ENCODE peak calls at places on chromosomes 12 and 14, in nine cellular contexts. V is nephron progenitor cell, Q is heart left ventricle, W is tibial artery, P is ascending aorta, M is pancreas, Y is mammary epithelial cell, J is fibroblast of pulmonary artery, Z is fibroblast of mammary gland. N is an unnamed sample.
A peak's percentile ranks its signal among the peaks of the same experiment; 100 is the strongest.

GRCh38 chr12:109458086-109458485 is 19.0 kb downstream of the KCTD10 start:
- DNase-seq in V (no peak), W (no peak), Y (no peak), J (peak; percentile 74), Q (no peak), M (no peak), P (no peak), Z (peak; percentile 70), N (no peak)

GRCh38 chr14:68408680-68409079 is 384.2 kb downstream of the ZFP36L1 start:
- DNase-seq in Y (no peak), M (no peak), Z (peak; percentile 79), P (no peak), J (peak; percentile 41), V (no peak), Q (no peak), W (no peak), N (no peak)

GRCh38 chr14:55583942-55584468 is 4.0 kb downstream of the KTN1 start:
- DNase-seq in Z (no peak), J (no peak), W (no peak), Q (no peak), Y (no peak), M (no peak), V (no peak), P (no peak), N (no peak)

GRCh38 chr12:84551373-84551772 is 361.2 kb downstream of the SLC6A15 start:
- DNase-seq in Y (no peak), W (no peak), Z (no peak), J (no peak), V (no peak), M (no peak), Q (no peak), P (no peak), N (no peak)

GRCh38 chr14:31505411-31505810 is 17.6 kb upstream of the GPR33 start:
- DNase-seq in V (no peak), M (no peak), W (no peak), Z (peak; percentile 30), Y (no peak), J (peak; percentile 74), Q (no peak), P (no peak), N (no peak)

GRCh38 chr12:64876388-64877071 is 52.1 kb downstream of the TBC1D30 start:
- DNase-seq in V (no peak), Y (no peak), P (no peak), M (no peak), W (no peak), Z (no peak), J (no peak), Q (no peak), N (no peak)

GRCh38 chr12:76264617-76265016 is 83.6 kb downstream of the BBS10 start:
- DNase-seq in Z (peak; percentile 43), M (no peak), Q (no peak), J (peak; percentile 62), P (no peak), W (no peak), V (no peak), Y (peak; percentile 45), N (no peak)

GRCh38 chr14:95482967-95483842 is 33.2 kb downstream of the SYNE3 start:
- DNase-seq in P (peak; percentile 64), J (peak; percentile 91), V (no peak), Z (peak; percentile 98), Y (peak; percentile 80), W (peak; percentile 87), M (peak; percentile 47), Q (peak; percentile 79), N (no peak)

GRCh38 chr12:8867009-8867408 is 44.6 kb downstream of the A2ML1 start:
- DNase-seq in V (no peak), P (no peak), W (no peak), M (no peak), Z (no peak), Q (no peak), J (no peak), Y (no peak), N (no peak)

GRCh38 chr12:68400231-68400829 is 68.2 kb upstream of the MDM1 start:
- DNase-seq in J (no peak), P (no peak), W (no peak), Z (no peak), Q (no peak), V (no peak), M (no peak), Y (no peak), N (no peak)

GRCh38 chr14:57390806-57391562 is 598 bp downstream of the NAA30 start:
- DNase-seq in V (peak; percentile 53), Z (no peak), W (peak; percentile 36), J (no peak), M (peak; percentile 50), Q (peak; percentile 42), P (peak; percentile 9), Y (peak; percentile 49), N (peak; percentile 13)

GRCh38 chr12:51413791-51414190 is 10.8 kb upstream of the SLC4A8 start:
- DNase-seq in Z (no peak), Q (no peak), V (no peak), W (no peak), J (no peak), P (no peak), M (no peak), Y (no peak), N (no peak)

GRCh38 chr12:3492868-3493224 is 1.8 kb downstream of the PRMT8 start:
- DNase-seq in Y (no peak), J (no peak), V (no peak), Q (no peak), P (no peak), M (no peak), Z (no peak), W (no peak), N (no peak)

GRCh38 chr12:3491938-3492867 is 1.2 kb downstream of the PRMT8 start:
- DNase-seq in M (peak; percentile 75), Z (peak; percentile 29), J (peak; percentile 61), P (no peak), Y (peak; percentile 66), V (peak; percentile 95), W (no peak), Q (peak; percentile 65), N (peak; percentile 3)

GRCh38 chr12:3493225-3494049 is 2.4 kb downstream of the PRMT8 start:
- DNase-seq in Q (peak; percentile 77), Z (no peak), P (no peak), Y (no peak), W (no peak), M (no peak), J (no peak), V (peak; percentile 59), N (no peak)

GRCh38 chr12:3496964-3497363 is 6.0 kb downstream of the PRMT8 start:
- DNase-seq in P (no peak), W (no peak), Q (no peak), J (no peak), Z (no peak), M (peak; percentile 37), Y (peak; percentile 43), V (no peak), N (no peak)
- TF ChIP-seq CTCF in P (no peak), W (no peak), Q (no peak), J (no peak), Z (no peak), M (peak; percentile 23), Y (peak; percentile 49), V (no peak), N (no peak)

DNA sequence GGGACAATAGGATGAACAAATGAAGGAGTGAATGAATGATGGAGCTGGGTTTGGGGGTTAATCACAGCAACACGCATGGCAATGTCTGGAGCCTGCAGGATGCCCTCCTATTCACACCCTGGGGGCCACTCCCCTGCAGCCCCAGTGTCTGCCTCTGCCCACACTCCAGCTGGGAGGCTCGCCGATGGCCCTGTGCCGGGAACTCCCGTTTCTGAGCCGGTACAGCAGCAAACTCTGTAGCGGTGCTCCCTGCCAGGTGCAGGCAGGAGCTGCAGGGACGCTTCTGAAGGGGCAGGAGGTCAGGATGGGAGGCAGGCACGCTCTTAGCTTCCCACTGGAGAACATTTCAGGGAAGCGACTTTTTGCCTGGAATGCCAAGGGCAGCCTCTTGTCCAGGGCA is 55.4 kb upstream of the NCOR2 start:
- DNase-seq in V (no peak), M (no peak), J (no peak), W (no peak), Z (no peak), Q (no peak), P (no peak), Y (no peak), N (no peak)
- TF ChIP-seq CTCF in V (no peak), M (no peak), J (no peak), W (no peak), Z (no peak), Q (no peak), P (no peak), Y (no peak), N (no peak)

DNA sequence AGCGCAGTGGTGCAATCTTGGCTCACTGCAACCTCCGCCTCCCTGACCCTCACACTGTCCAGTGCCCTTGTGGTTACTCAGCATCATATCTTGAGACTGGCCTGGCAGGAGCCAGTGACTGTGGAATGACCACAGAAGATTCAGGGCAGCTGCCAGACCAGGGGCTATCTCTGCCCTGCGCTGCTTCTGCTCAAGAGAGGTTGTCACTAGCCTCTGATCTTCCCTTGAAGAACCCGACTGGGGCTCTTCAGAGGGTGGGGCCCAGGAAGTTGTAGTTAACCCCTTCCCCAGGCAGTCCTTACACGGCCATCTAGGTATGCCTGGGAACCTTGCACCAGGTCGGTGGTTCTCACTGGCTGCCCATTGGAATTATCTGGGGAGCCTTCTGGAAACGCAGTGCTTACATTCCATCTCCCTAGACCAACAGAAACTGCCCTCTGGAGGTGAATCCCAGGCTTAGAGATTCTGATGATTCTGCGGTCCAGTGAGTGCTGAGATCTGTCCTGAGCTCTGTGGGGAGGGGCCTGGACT is 41.4 kb downstream of the PLEKHG3 start:
- DNase-seq in Z (no peak), Y (no peak), M (no peak), Q (no peak), W (peak; percentile 49), P (no peak), V (no peak), J (peak; percentile 17), N (no peak)
- TF ChIP-seq CTCF in Z (no peak), Y (peak; percentile 39), M (no peak), Q (no peak), W (no peak), P (peak; percentile 26), V (no peak), J (no peak), N (no peak)

GRCh38 chr12:108157856-108158255 is 28.8 kb downstream of the WSCD2 start:
- DNase-seq in Y (no peak), W (no peak), M (no peak), V (no peak), J (no peak), Z (no peak), Q (no peak), P (no peak), N (no peak)
- TF ChIP-seq CTCF in Y (no peak), W (no peak), M (no peak), V (no peak), J (no peak), Z (no peak), Q (no peak), P (no peak), N (no peak)

DNA sequence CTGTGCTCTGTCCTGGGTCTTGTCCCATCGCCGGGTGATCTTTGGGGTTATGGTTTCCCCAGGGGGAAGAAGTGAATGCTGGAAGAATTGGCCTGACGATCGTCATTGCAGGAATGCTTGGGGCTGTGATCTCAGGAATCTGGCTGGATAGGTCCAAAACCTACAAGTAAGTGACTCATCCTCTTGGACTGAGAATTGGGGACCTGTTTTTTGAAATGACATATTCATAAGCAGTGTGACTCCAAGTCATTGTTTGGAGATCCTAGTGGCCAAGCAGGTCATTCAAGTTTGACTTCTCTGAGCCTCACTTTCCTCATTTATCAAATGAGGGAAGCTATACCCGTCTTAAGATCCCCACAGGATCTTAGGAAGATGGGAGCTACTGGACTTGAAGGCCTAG is 25.8 kb downstream of the ERG28 start:
- DNase-seq in Y (peak; percentile 12), M (no peak), W (no peak), P (no peak), Q (no peak), Z (no peak), J (no peak), V (no peak), N (no peak)
- TF ChIP-seq CTCF in Y (no peak), M (no peak), W (no peak), P (no peak), Q (no peak), Z (no peak), J (no peak), V (no peak), N (no peak)

N was measured in HL-60.